ENCODE peak calls at places on chromosome 6, in five cellular contexts. W is iPS-NIHi11; J is nephron progenitor cell; E is mucosa of gallbladder; P is stimulated activated CD4-positive, alpha-beta T cell treated with anti-CD3 and anti-CD28 coated beads, Interleukin-15, amount 100 ng/mL, for 1 hour. K is an unnamed sample.

GRCh38 chr6:11890849-11891248 is 112.2 kb upstream of the ADTRP start:
- DNase-seq in J (no peak), E (no peak), P (no peak), W (no peak), K (peak; percentile 57)

GRCh38 chr6:95249176-95249575 is 328.2 kb upstream of the MANEA start:
- DNase-seq in E (no peak), W (no peak), J (no peak), P (no peak), K (no peak)

GRCh38 chr6:166584046-166584679 is 2.3 kb downstream of the RAMACL start:
- DNase-seq in P (no peak), W (no peak), E (no peak), J (no peak), K (no peak)

GRCh38 chr6:6975395-6976111 is 132.2 kb upstream of the RREB1 start:
- DNase-seq in E (no peak), J (peak; percentile 16), W (no peak), P (no peak), K (no peak)

GRCh38 chr6:170227521-170227983 is 63.3 kb downstream of the DLL1 start:
- DNase-seq in W (no peak), J (no peak), E (no peak), P (no peak), K (no peak)

GRCh38 chr6:159487636-159488035 is 205.4 kb downstream of the SOD2 start:
- DNase-seq in P (no peak), J (no peak), W (no peak), E (no peak), K (no peak)

GRCh38 chr6:3813150-3813780 is 35.9 kb upstream of the FAM50B start:
- DNase-seq in W (no peak), E (peak; percentile 44), J (peak; percentile 12), P (no peak), K (no peak)

GRCh38 chr6:160952633-160953281 is 38.8 kb upstream of the MAP3K4 start:
- DNase-seq in W (peak; percentile 25), E (no peak), P (no peak), J (no peak), K (peak; percentile 32)

GRCh38 chr6:53035549-53036213 is 29.5 kb upstream of the FBXO9 start:
- DNase-seq in P (no peak), J (no peak), W (no peak), E (no peak), K (peak; percentile 54)

GRCh38 chr6:163443985-163444553 is 29.6 kb downstream of the QKI start:
- DNase-seq in E (no peak), W (no peak), J (no peak), P (no peak), K (no peak)

GRCh38 chr6:28884423-28885148 is 39.2 kb downstream of the TRIM27 start:
- DNase-seq in J (no peak), P (peak; percentile 55), E (no peak), W (no peak), K (no peak)

GRCh38 chr6:11120273-11121005 is 8.9 kb upstream of the ERVFRD-1 start:
- DNase-seq in J (no peak), E (no peak), W (no peak), P (no peak), K (peak; percentile 20)

GRCh38 chr6:33050013-33050800 is 23.2 kb downstream of the HLA-DPA1 start:
- DNase-seq in J (no peak), P (no peak), W (no peak), E (no peak), K (no peak)

GRCh38 chr6:33206027-33206863 is 1.8 kb downstream of the HSD17B8 start:
- DNase-seq in J (no peak), P (no peak), E (no peak), W (no peak), K (no peak)

GRCh38 chr6:131000544-131000943 is 62.5 kb downstream of the EPB41L2 start:
- DNase-seq in P (no peak), W (no peak), E (no peak), J (no peak), K (no peak)

GRCh38 chr6:148021715-148022114 is 320.9 kb upstream of the SASH1 start:
- DNase-seq in W (no peak), P (no peak), J (no peak), E (no peak), K (no peak)

GRCh38 chr6:4664117-4664626 is 112.0 kb upstream of the CDYL start:
- DNase-seq in E (peak; percentile 63), P (no peak), W (no peak), J (no peak), K (peak; percentile 86)

GRCh38 chr6:81171991-81172740 is 580.3 kb downstream of the TENT5A start:
- DNase-seq in J (no peak), P (no peak), W (no peak), E (peak; percentile 72), K (peak; percentile 76)

GRCh38 chr6:15522427-15522826 is 140.4 kb downstream of the DTNBP1 start:
- DNase-seq in P (no peak), W (no peak), J (no peak), E (no peak), K (peak; percentile 36)

GRCh38 chr6:88679841-88680240 is 283.6 kb downstream of the RNGTT start:
- DNase-seq in P (no peak), J (no peak), E (no peak), W (no peak), K (no peak)

GRCh38 chr6:166078294-166078693 is 89.4 kb downstream of the TBXT start:
- DNase-seq in P (no peak), W (no peak), E (no peak), J (no peak), K (peak; percentile 87)

GRCh38 chr6:156978948-156979347 is 201.8 kb downstream of the ARID1B start:
- DNase-seq in P (no peak), J (no peak), E (no peak), W (no peak), K (no peak)

GRCh38 chr6:117354671-117355070 is 71.1 kb downstream of the ROS1 start:
- DNase-seq in W (no peak), E (no peak), J (no peak), P (no peak), K (no peak)

GRCh38 chr6:158803733-158804143 is 15.4 kb downstream of the EZR start:
- DNase-seq in W (no peak), E (no peak), J (no peak), P (no peak), K (peak; percentile 15)

GRCh38 chr6:43368517-43369160 is 808 bp downstream of the ZNF318 start:
- DNase-seq in J (peak; percentile 78), E (peak; percentile 27), W (peak; percentile 72), P (peak; percentile 2), K (peak; percentile 36)

GRCh38 chr6:30743099-30744053 is 889 bp upstream of the FLOT1 start:
- DNase-seq in W (no peak), J (no peak), E (no peak), P (no peak), K (no peak)